ENCODE peak calls at places on chromosomes 4 and X, in eight cellular contexts. K is T-helper 2 cell; L is GM23338; B is A549; P is activated T-helper 1 cell treated with anti-CD3 and anti-CD28 coated beads, Interleukin-12 subunit alpha, Interleukin-12 subunit beta, Interleukin-2, Interleukin-4 antibody, amounts not matched to agents 30 ng/mL and 10 ng/mL and 1 ng/mL, durations not matched to agents 14 hours and 24 hours and 36 hours; E is neural progenitor cell; Y is WTC11; H is SW 1271. S is an unnamed sample.

GRCh38 chr4:163391756-163392155 is 48.1 kb downstream of the NPY5R start:
- DNase-seq in P (no peak), K (no peak), H (no peak), E (no peak), B (no peak), L (no peak), Y (no peak), S (no peak)

GRCh38 chr4:63296773-63297172 is 1112.5 kb downstream of the TECRL start:
- DNase-seq in H (no peak), P (no peak), K (no peak), L (peak), Y (peak), B (no peak), E (peak), S (no peak)

GRCh38 chr4:80201326-80202151 is 4.2 kb downstream of the PRDM8 start:
- DNase-seq in B (no peak), H (peak), Y (peak), L (peak), P (no peak), E (peak), K (peak), S (peak)

GRCh38 chr4:4717692-4718091 is 141.8 kb upstream of the MSX1 start:
- DNase-seq in L (no peak), Y (no peak), H (no peak), P (no peak), K (no peak), B (no peak), E (no peak), S (no peak)

GRCh38 chr4:16909245-16909644 is 10.8 kb upstream of the LDB2 start:
- DNase-seq in Y (peak), E (peak), P (no peak), B (no peak), H (no peak), L (peak), K (no peak), S (no peak)

GRCh38 chr4:184653650-184654049 is 4.1 kb downstream of the PRIMPOL start:
- DNase-seq in H (peak), E (no peak), P (no peak), Y (no peak), L (peak), B (no peak), K (no peak), S (no peak)

GRCh38 chr4:110850461-110851447 is 227.9 kb upstream of the PITX2 start:
- DNase-seq in L (peak), Y (peak), H (no peak), K (no peak), P (no peak), E (peak), B (no peak), S (no peak)

GRCh38 chr4:138239496-138239895 is 2.7 kb downstream of the SLC7A11 start:
- DNase-seq in L (no peak), H (no peak), B (no peak), E (no peak), P (no peak), K (no peak), Y (no peak), S (no peak)

GRCh38 chr4:185357733-185358440 is 37.8 kb downstream of the LRP2BP start:
- DNase-seq in Y (no peak), K (no peak), B (no peak), H (no peak), E (no peak), P (no peak), L (no peak), S (no peak)

GRCh38 chr4:77151246-77151645 is 5.8 kb upstream of the CCNG2 start:
- DNase-seq in Y (no peak), H (no peak), B (no peak), P (no peak), E (no peak), L (no peak), K (no peak), S (no peak)

GRCh38 chr4:156692016-156692415 is 279.6 kb downstream of the PDGFC start:
- DNase-seq in Y (no peak), P (no peak), K (no peak), E (no peak), B (no peak), L (peak), H (no peak), S (no peak)

GRCh38 chrX:150849486-150849885 is 49.0 kb downstream of the CD99L2 start:
- DNase-seq in P (no peak), B (no peak), K (no peak), E (no peak), L (no peak), Y (no peak), H (no peak), S (no peak)

GRCh38 chr4:77493829-77494551 is 111.6 kb upstream of the CXCL13 start:
- DNase-seq in B (no peak), E (no peak), K (no peak), Y (no peak), P (no peak), H (no peak), L (no peak), S (no peak)

GRCh38 chr4:84877051-84877833 is 89.2 kb downstream of the WDFY3 start:
- DNase-seq in H (peak), Y (no peak), K (no peak), L (no peak), P (no peak), B (no peak), E (no peak), S (no peak)

GRCh38 chr4:173242466-173243250 is 74.0 kb downstream of the GALNT7 start:
- DNase-seq in E (peak), P (no peak), Y (no peak), H (no peak), B (no peak), K (no peak), L (no peak), S (no peak)

GRCh38 chr4:183635737-183636136 is 23.2 kb downstream of the RWDD4 start:
- DNase-seq in P (no peak), K (no peak), Y (no peak), H (no peak), L (no peak), E (no peak), B (no peak), S (no peak)

GRCh38 chr4:3079694-3080123 is 5.2 kb downstream of the HTT start:
- DNase-seq in L (no peak), Y (no peak), K (no peak), B (no peak), P (no peak), H (no peak), E (no peak), S (no peak)

GRCh38 chr4:14110407-14110806 is 482.9 kb upstream of the BOD1L1 start:
- DNase-seq in L (no peak), K (no peak), E (no peak), B (no peak), Y (no peak), P (no peak), H (no peak), S (no peak)

GRCh38 chrX:87403551-87403950 is 114.1 kb upstream of the KLHL4 start:
- DNase-seq in B (no peak), E (no peak), H (no peak), Y (no peak), P (no peak), K (no peak), L (no peak), S (no peak)

GRCh38 chrX:10617186-10617963 is 3.0 kb downstream of the MID1 start:
- DNase-seq in H (no peak), E (peak), L (peak), K (no peak), B (no peak), Y (no peak), P (no peak), S (no peak)

GRCh38 chrX:143854006-143854405 is 29.9 kb upstream of the UBE2NL start:
- DNase-seq in L (no peak), H (peak), E (no peak), Y (no peak), P (no peak), K (no peak), B (no peak), S (no peak)

GRCh38 chr4:158859661-158860060 is 90.8 kb downstream of the FNIP2 start:
- DNase-seq in Y (no peak), K (no peak), L (no peak), E (no peak), B (no peak), H (no peak), P (no peak), S (no peak)

GRCh38 chr4:135434936-135435335 is 1233.3 kb upstream of the PABPC4L start:
- DNase-seq in H (no peak), E (no peak), L (no peak), Y (no peak), K (no peak), P (no peak), B (no peak), S (no peak)

GRCh38 chrX:75076429-75076828 is 79.7 kb downstream of the ABCB7 start:
- DNase-seq in Y (no peak), K (no peak), B (no peak), L (no peak), H (no peak), P (no peak), E (no peak), S (no peak)

GRCh38 chr4:124590480-124590879 is 122.1 kb downstream of the ANKRD50 start:
- DNase-seq in P (no peak), Y (no peak), E (no peak), B (no peak), H (no peak), L (no peak), K (no peak), S (no peak)

GRCh38 chrX:134484039-134484438 is 24.1 kb downstream of the HPRT1 start:
- DNase-seq in L (peak), K (no peak), E (peak), Y (no peak), P (no peak), H (peak), B (peak), S (no peak)

GRCh38 chr4:6287017-6287788 is 17.6 kb downstream of the WFS1 start:
- DNase-seq in B (no peak), P (no peak), K (no peak), H (no peak), L (no peak), E (no peak), Y (no peak), S (no peak)

GRCh38 chr4:101393256-101393655 is 45.9 kb upstream of the PPP3CA start:
- DNase-seq in H (peak), L (no peak), K (no peak), B (peak), E (no peak), P (no peak), Y (no peak), S (no peak)

GRCh38 chr4:176309772-176310171 is 10.0 kb upstream of the SPCS3 start:
- DNase-seq in E (no peak), L (no peak), H (no peak), K (no peak), B (no peak), P (no peak), Y (no peak), S (no peak)

GRCh38 chr4:180057891-180058643 is 2185.1 kb upstream of the TENM3 start:
- DNase-seq in K (no peak), H (no peak), Y (peak), L (peak), P (no peak), B (peak), E (peak), S (no peak)

GRCh38 chr4:99815597-99816011 is 1.0 kb upstream of the DAPP1 start:
- DNase-seq in B (no peak), K (no peak), H (no peak), P (no peak), Y (no peak), E (no peak), L (peak), S (no peak)

GRCh38 chrX:134171661-134172587 is 65.1 kb upstream of the CCDC160 start:
- DNase-seq in Y (peak), E (peak), H (peak), P (peak), B (no peak), L (peak), K (no peak), S (peak)

GRCh38 chrX:77785400-77785745 is 643 bp downstream of the ATRX start:
- DNase-seq in H (no peak), L (peak), E (peak), B (peak), K (no peak), Y (peak), P (no peak), S (no peak)

GRCh38 chr4:156558365-156559025 is 413.1 kb downstream of the PDGFC start:
- DNase-seq in K (no peak), B (no peak), P (no peak), Y (no peak), H (no peak), L (no peak), E (peak), S (no peak)

GRCh38 chr4:180060159-180060889 is 2182.9 kb upstream of the TENM3 start:
- DNase-seq in K (no peak), P (no peak), H (peak), E (peak), B (peak), Y (no peak), L (peak), S (no peak)

GRCh38 chrX:130393451-130394074 is 8.1 kb upstream of the GPR119 start:
- DNase-seq in H (peak), E (peak), P (no peak), L (peak), B (peak), Y (peak), K (no peak), S (no peak)

S was measured in natural killer cell treated with Interleukin-12 subunit alpha and Interleukin-12 subunit beta and Interleukin-15 and Interleukin-18, amount 100 ng/mL, for 72 hours.